ENCODE peak calls at places on chromosomes 4 and X, in nine cellular contexts. X, Z, F, C, R, V, N, M and Y are unnamed samples. For H3K36me3, the result is how much of the 10 kb centered on the place peaks cover.

GRCh38 chr4:26081795-26082498 is 167.9 kb downstream of the SMIM20 start:
- DNase-seq in X (no peak), Z (no peak), F (peak), C (no peak), R (peak), V (no peak), N (no peak), M (no peak), Y (no peak)

GRCh38 chr4:80713409-80713808 is 317.1 kb upstream of the BMP3 start:
- DNase-seq in X (no peak), Z (no peak), F (no peak), C (no peak), R (no peak), V (no peak), N (no peak), M (no peak), Y (no peak)

GRCh38 chr4:151649461-151649860 is 111.3 kb downstream of the GATB start:
- DNase-seq in X (no peak), Z (no peak), F (no peak), C (no peak), R (no peak), V (no peak), N (no peak), M (no peak), Y (no peak)

GRCh38 chr4:89438102-89438831 is 130.7 kb upstream of the GPRIN3 start:
- DNase-seq in X (peak), Z (peak), F (peak), C (peak), R (peak), V (peak), N (no peak), M (peak), Y (peak)

GRCh38 chrX:120140293-120140981 is 18.0 kb upstream of the RHOXF2 start:
- DNase-seq in X (peak), Z (no peak), F (no peak), C (no peak), R (no peak), V (no peak), N (no peak), M (no peak), Y (no peak)

GRCh38 chr4:138510053-138510452 is 267.9 kb upstream of the SLC7A11 start:
- DNase-seq in X (no peak), Z (no peak), F (no peak), C (no peak), R (no peak), V (no peak), N (no peak), M (no peak), Y (no peak)

GRCh38 chrX:38271154-38271716 is 50.6 kb upstream of the SRPX start:
- DNase-seq in X (no peak), Z (peak), F (no peak), C (no peak), R (no peak), V (no peak), N (no peak), M (no peak), Y (no peak)

GRCh38 chrX:138150709-138151108 is 560.8 kb downstream of the FGF13 start:
- DNase-seq in X (no peak), Z (no peak), F (no peak), C (no peak), R (no peak), V (no peak), N (no peak), M (no peak), Y (no peak)

GRCh38 chrX:9482408-9482807 is 17.6 kb downstream of the TBL1X start:
- DNase-seq in X (no peak), Z (no peak), F (no peak), C (no peak), R (no peak), V (no peak), N (no peak), M (no peak), Y (no peak)

GRCh38 chr4:31918891-31919290 is 1198.7 kb downstream of the PCDH7 start:
- DNase-seq in X (no peak), Z (no peak), F (no peak), C (no peak), R (no peak), V (no peak), N (no peak), M (no peak), Y (no peak)

GRCh38 chrX:41518841-41519220 is 71.7 kb downstream of the NYX start:
- DNase-seq in X (no peak), Z (no peak), F (no peak), C (no peak), R (no peak), V (no peak), N (no peak), M (no peak), Y (peak)

GRCh38 chrX:30893206-30893605 is 4.2 kb upstream of the TAB3 start:
- DNase-seq in X (peak), Z (no peak), F (no peak), C (no peak), R (no peak), V (no peak), N (no peak), M (no peak), Y (peak)

GRCh38 chr4:88752754-88753153 is 55.1 kb upstream of the NAP1L5 start:
- DNase-seq in X (peak), Z (no peak), F (no peak), C (no peak), R (no peak), V (no peak), N (no peak), M (no peak), Y (no peak)

GRCh38 chrX:40933132-40934078 is 151.8 kb upstream of the USP9X start:
- DNase-seq in X (no peak), Z (no peak), F (peak), C (no peak), R (peak), V (peak), N (no peak), M (peak), Y (no peak)

GRCh38 chr4:152983774-152984411 is 47.8 kb downstream of the FHDC1 start:
- DNase-seq in X (no peak), Z (no peak), F (no peak), C (peak), R (no peak), V (no peak), N (no peak), M (no peak), Y (peak)

GRCh38 chrX:115622534-115622933 is 61.6 kb downstream of the PLS3 start:
- DNase-seq in X (no peak), Z (no peak), F (no peak), C (no peak), R (no peak), V (no peak), N (no peak), M (no peak), Y (no peak)

GRCh38 chrX:115624916-115625315 is 63.9 kb downstream of the PLS3 start:
- DNase-seq in X (no peak), Z (no peak), F (no peak), C (no peak), R (no peak), V (no peak), N (no peak), M (no peak), Y (no peak)

GRCh38 chrX:115630204-115630603 is 69.2 kb downstream of the PLS3 start:
- DNase-seq in X (no peak), Z (no peak), F (no peak), C (no peak), R (no peak), V (no peak), N (no peak), M (no peak), Y (no peak)

GRCh38 chrX:115625577-115626301 is 64.8 kb downstream of the PLS3 start:
- DNase-seq in X (no peak), Z (no peak), F (no peak), C (no peak), R (no peak), V (no peak), N (no peak), M (peak), Y (no peak)
- H3K4me3 ChIP-seq in X (no peak), Z (no peak), F (no peak), C (no peak), R (no peak), V (no peak), N (no peak), M (no peak), Y (no peak)

DNA sequence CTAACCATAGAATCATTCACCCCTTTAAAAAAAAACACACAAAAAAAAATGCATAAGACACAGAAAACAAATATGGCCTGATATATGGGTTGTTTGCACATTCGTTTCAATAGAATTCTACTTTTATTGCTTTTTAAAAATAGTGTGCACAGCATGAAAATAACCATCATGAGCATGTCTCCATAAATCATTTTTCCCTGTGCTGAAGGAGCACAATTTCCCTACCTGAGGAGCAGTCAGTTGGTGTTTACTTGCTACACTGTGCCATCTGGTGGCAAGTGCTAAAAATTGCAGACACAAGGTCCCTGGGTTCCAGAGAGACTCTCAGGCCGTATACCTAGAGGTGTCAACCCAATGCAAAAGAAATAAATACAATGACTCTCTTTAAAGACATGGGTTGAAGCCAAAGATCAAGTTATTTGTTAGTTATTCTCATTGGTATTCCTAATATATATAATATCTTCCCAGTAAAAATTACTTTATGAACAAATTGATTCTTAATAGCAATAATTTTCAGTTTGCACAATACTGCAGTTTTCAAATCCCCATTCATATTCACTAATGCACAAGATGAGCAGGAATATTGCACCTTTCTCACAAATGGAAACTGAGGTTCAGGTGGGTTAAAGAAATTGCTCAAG is 551.4 kb downstream of the IQCM start:
- DNase-seq in X (no peak), Z (no peak), F (peak), C (peak), R (peak), V (peak), N (no peak), M (no peak), Y (peak)
- H3K36me3 ChIP-seq in X (under half), Z (under half), F (under half), C (under half), R (under half), V (under half), N (under half), M (under half), Y (under half)

GRCh38 chr4:73620115-73620792 is at the start of gene RASSF6:
- DNase-seq in X (peak), Z (peak), F (peak), C (peak), R (no peak), V (no peak), N (no peak), M (no peak), Y (peak)
- H3K4me3 ChIP-seq in X (peak), Z (peak), F (peak), C (peak), R (no peak), V (no peak), N (no peak), M (no peak), Y (peak)

GRCh38 chr4:145890689-145891088 is 47.9 kb downstream of the ZNF827 start:
- DNase-seq in X (no peak), Z (no peak), F (no peak), C (no peak), R (no peak), V (no peak), N (no peak), M (no peak), Y (no peak)

GRCh38 chr4:145887241-145887964 is 51.2 kb downstream of the ZNF827 start:
- DNase-seq in X (no peak), Z (peak), F (no peak), C (peak), R (peak), V (peak), N (peak), M (no peak), Y (no peak)

GRCh38 chr4:145888393-145888792 is 50.2 kb downstream of the ZNF827 start:
- DNase-seq in X (no peak), Z (no peak), F (no peak), C (peak), R (no peak), V (no peak), N (no peak), M (no peak), Y (no peak)

GRCh38 chr4:145895056-145895455 is 43.6 kb downstream of the ZNF827 start:
- DNase-seq in X (no peak), Z (no peak), F (no peak), C (no peak), R (no peak), V (no peak), N (no peak), M (no peak), Y (no peak)

GRCh38 chr4:145891958-145892357 is 46.7 kb downstream of the ZNF827 start:
- DNase-seq in X (no peak), Z (no peak), F (no peak), C (peak), R (no peak), V (no peak), N (no peak), M (no peak), Y (no peak)
- H3K36me3 ChIP-seq in X (under half), Z (under half), F (under half), C (half or more), R (under half), V (under half), N (under half), M (under half), Y (under half)

DNA sequence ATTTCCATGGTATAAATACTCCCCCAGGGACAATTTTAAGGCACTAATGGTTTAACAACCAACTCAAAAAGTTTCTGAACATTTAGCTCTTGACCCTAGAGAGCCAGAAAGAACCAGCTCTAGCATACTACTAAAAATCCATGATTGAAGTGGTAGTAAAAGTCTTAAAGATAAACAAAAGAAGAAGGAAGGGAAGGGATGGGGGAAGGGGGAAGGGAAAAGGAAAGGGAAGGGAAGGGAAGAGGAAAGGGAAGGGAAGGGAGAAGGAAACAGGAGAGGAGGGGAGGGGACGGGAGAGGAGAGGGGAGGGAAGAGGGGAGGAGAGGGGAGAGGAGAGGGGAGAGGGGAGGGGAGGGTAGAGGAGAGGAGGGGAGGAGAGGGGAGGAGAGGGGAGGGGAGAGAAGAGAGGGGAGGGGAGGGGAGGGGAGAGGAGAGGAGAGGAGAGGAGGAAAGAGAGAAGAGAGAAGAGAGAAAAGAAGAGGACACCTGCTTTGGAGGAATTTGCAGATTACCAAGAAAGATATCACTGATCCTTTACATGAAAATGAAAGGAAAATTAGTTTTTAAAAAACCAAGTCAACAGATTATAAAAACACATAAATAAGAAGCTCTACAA is 26.4 kb upstream of the FAM241A start:
- DNase-seq in X (no peak), Z (peak), F (no peak), C (no peak), R (no peak), V (no peak), N (no peak), M (no peak), Y (no peak)
- H3K4me3 ChIP-seq in X (no peak), Z (no peak), F (no peak), C (no peak), R (no peak), V (no peak), N (no peak), M (no peak), Y (no peak)

DNA sequence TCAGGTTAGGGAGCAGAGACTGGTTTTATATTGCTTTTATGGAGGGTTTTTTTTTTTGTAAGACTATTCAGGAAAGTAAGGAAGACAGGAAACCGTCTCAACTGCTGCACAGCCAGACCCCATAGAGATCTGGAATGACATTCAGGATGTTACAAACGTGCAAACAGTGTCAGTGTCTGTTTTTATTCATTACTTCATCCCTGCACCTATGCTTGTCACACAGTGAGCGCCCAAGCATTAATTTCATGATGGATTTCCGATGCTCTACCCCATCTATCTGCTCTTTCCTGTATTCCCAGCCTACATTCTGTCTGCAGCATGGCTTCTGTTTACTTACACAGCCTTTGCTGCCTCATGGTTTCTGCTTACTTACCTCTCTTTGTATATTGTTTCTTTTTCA is 53.2 kb downstream of the SEPTIN11 start:
- DNase-seq in X (no peak), Z (no peak), F (no peak), C (no peak), R (no peak), V (no peak), N (no peak), M (no peak), Y (no peak)
- H3K36me3 ChIP-seq in X (under half), Z (under half), F (under half), C (half or more), R (half or more), V (under half), N (under half), M (half or more), Y (under half)

GRCh38 chr4:168633474-168633873 is 136.6 kb downstream of the PALLD start:
- DNase-seq in X (no peak), Z (no peak), F (no peak), C (no peak), R (peak), V (no peak), N (no peak), M (no peak), Y (no peak)

GRCh38 chr4:168637872-168638756 is 141.3 kb downstream of the PALLD start:
- DNase-seq in X (no peak), Z (no peak), F (no peak), C (no peak), R (no peak), V (no peak), N (no peak), M (no peak), Y (peak)

GRCh38 chr4:168636040-168636439 is 139.2 kb downstream of the PALLD start:
- DNase-seq in X (no peak), Z (no peak), F (no peak), C (no peak), R (no peak), V (no peak), N (no peak), M (no peak), Y (no peak)

GRCh38 chr4:168634276-168634802 is 137.5 kb downstream of the PALLD start:
- DNase-seq in X (no peak), Z (no peak), F (no peak), C (no peak), R (peak), V (no peak), N (no peak), M (no peak), Y (peak)

DNA sequence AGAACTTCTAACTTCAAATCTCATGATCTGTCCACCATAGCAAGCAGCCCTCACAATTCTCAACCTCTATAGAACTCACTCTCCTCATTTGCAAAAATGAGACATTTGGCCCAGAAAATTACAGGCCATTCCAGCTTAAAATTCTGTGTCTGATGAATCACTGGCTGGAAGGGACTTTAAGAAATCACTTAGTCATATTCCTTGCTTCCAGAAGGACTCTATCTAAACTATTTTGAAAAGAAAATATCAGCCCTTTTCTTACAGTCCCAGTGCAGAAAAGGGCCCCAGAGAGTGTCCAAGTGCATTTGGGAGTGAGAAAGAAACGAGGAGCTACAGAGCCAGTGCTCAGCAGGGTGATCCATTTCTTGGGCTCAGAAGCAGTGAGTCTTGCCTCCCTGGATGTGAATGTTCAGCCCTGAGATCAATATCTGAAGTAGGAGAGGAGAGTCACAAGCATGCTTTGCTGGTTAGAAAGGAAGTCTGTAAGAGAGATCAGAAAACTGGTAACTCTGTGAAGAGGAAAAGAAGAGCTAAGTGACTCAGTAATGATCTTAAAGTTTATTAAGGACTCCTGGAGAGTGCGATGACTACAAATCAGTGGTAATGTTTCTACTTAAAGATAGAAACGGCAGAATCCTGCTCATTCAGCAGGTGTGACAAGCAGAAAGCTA is 139.8 kb downstream of the PALLD start:
- DNase-seq in X (no peak), Z (no peak), F (no peak), C (no peak), R (peak), V (no peak), N (no peak), M (no peak), Y (peak)
- H3K4me3 ChIP-seq in X (no peak), Z (no peak), F (no peak), C (no peak), R (no peak), V (no peak), N (no peak), M (no peak), Y (no peak)

DNA sequence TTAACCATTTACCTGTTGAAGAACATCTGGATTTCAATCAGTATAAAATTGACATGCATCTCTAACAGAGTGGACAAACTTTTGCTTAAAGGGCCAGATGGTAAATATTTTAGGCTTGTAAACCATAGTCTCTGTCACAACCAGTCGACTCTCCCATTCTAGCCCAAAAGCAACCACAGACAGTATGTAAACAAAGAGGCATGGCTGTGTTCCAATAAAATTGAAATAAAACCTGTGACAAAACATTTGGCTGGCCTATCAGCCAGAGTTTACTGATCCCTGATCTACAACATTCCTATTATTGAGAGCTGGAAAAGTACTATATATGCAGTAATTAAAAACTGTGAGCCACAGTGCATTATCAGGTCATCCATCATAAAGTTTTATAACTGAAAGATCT is 3.2 kb downstream of the CENPC start:
- DNase-seq in X (no peak), Z (no peak), F (no peak), C (no peak), R (no peak), V (no peak), N (no peak), M (no peak), Y (no peak)
- H3K36me3 ChIP-seq in X (under half), Z (under half), F (under half), C (under half), R (half or more), V (under half), N (under half), M (under half), Y (under half)

GRCh38 chrX:63755892-63756291 is 29.1 kb downstream of the ARHGEF9 start:
- DNase-seq in X (no peak), Z (peak), F (no peak), C (no peak), R (no peak), V (no peak), N (no peak), M (no peak), Y (no peak)
- H3K4me3 ChIP-seq in X (no peak), Z (peak), F (peak), C (peak), R (no peak), V (no peak), N (no peak), M (no peak), Y (no peak)

DNA sequence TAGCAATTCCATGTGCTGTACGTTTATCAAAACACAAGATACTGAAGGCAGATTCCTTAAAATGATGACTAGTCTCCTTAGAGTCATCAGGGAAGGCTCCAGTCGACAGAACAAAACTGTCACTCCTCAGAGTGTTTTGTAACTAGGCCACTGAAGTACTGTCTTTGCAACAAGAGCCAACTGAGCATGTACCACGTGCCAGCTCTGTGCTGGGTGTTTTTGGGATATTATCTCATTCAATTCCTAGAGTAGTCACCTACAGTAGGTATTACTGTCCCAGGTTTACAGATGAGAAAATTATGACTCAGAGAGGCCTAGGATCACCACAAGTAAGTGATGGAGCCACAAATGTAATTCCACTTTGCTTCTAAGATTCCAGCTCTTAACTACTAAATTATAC is 18.3 kb upstream of the NUP54 start:
- DNase-seq in X (no peak), Z (no peak), F (no peak), C (no peak), R (no peak), V (no peak), N (no peak), M (no peak), Y (no peak)
- H3K36me3 ChIP-seq in X (under half), Z (under half), F (under half), C (under half), R (half or more), V (half or more), N (half or more), M (half or more), Y (under half)